ENCODE peak calls at places on chromosomes 6 and 20, in four cellular contexts. Q, X, V and G are unnamed samples.
A peak's percentile ranks its signal among the peaks of the same experiment; 100 is the strongest.

GRCh38 chr20:48760403-48760889 is 67.4 kb downstream of the PREX1 start:
- DNase-seq in Q (no peak), X (no peak), V (no peak), G (no peak)

GRCh38 chr20:45080867-45081616 is 19.9 kb downstream of the KCNS1 start:
- DNase-seq in V (peak; percentile 63), X (no peak), Q (no peak), G (peak; percentile 13)

GRCh38 chr6:139588734-139589418 is 214.4 kb upstream of the CITED2 start:
- DNase-seq in Q (no peak), V (peak; percentile 82), X (no peak), G (no peak)

GRCh38 chr20:36407196-36407733 is 101.1 kb downstream of the DLGAP4 start:
- DNase-seq in V (no peak), X (no peak), Q (no peak), G (no peak)

GRCh38 chr6:164107297-164107995 is 692.9 kb downstream of the QKI start:
- DNase-seq in V (no peak), Q (no peak), X (no peak), G (no peak)

GRCh38 chr6:89313006-89313405 is 2.1 kb downstream of the GABRR2 start:
- DNase-seq in V (no peak), Q (no peak), X (no peak), G (no peak)

GRCh38 chr6:73451166-73452106 is 661 bp downstream of the CGAS start:
- DNase-seq in X (no peak), V (no peak), Q (peak; percentile 59), G (no peak)

GRCh38 chr6:17714879-17715860 is 8.4 kb upstream of the NUP153 start:
- DNase-seq in X (no peak), V (no peak), Q (no peak), G (peak; percentile 92)

GRCh38 chr20:39390186-39390585 is 428.0 kb downstream of the DHX35 start:
- DNase-seq in V (no peak), Q (no peak), X (no peak), G (no peak)

GRCh38 chr6:127879685-127880084 is 21.2 kb downstream of the THEMIS start:
- DNase-seq in X (no peak), Q (peak; percentile 81), V (no peak), G (no peak)

GRCh38 chr20:37538003-37538402 is 10.3 kb upstream of the BLCAP start:
- DNase-seq in Q (no peak), V (peak; percentile 48), X (no peak), G (no peak)

GRCh38 chr20:18465536-18466200 is 1.2 kb downstream of the DZANK1 start:
- DNase-seq in X (peak; percentile 4), Q (no peak), V (no peak), G (no peak)

GRCh38 chr6:15522427-15522826 is 140.4 kb downstream of the DTNBP1 start:
- DNase-seq in X (no peak), V (no peak), Q (no peak), G (no peak)

GRCh38 chr20:35468671-35469334 is 13.4 kb downstream of the CEP250 start:
- DNase-seq in V (peak; percentile 87), Q (no peak), X (no peak), G (no peak)

GRCh38 chr6:5084787-5085637 is at the start of gene PPP1R3G:
- DNase-seq in V (no peak), X (no peak), Q (peak; percentile 44), G (peak; percentile 27)

GRCh38 chr6:90915224-90915915 is 328.5 kb upstream of the MAP3K7 start:
- DNase-seq in V (no peak), Q (no peak), X (no peak), G (no peak)

GRCh38 chr6:71204741-71205140 is 83.9 kb upstream of the OGFRL1 start:
- DNase-seq in Q (no peak), V (no peak), X (no peak), G (no peak)

GRCh38 chr6:815348-815738 is 122.4 kb upstream of the EXOC2 start:
- DNase-seq in X (no peak), Q (peak; percentile 31), V (peak; percentile 19), G (peak; percentile 34)

GRCh38 chr6:155709262-155709661 is 253.6 kb upstream of the NOX3 start:
- DNase-seq in V (no peak), Q (no peak), X (no peak), G (peak; percentile 53)

GRCh38 chr6:34189806-34190503 is 44.1 kb upstream of the GRM4 start:
- DNase-seq in X (no peak), Q (no peak), V (peak; percentile 41), G (peak; percentile 70)

GRCh38 chr20:2745060-2745910 is 52.7 kb downstream of the EBF4 start:
- DNase-seq in Q (no peak), X (no peak), V (no peak), G (no peak)

GRCh38 chr6:157549468-157549745 is 168.4 kb downstream of the ZDHHC14 start:
- DNase-seq in Q (no peak), V (no peak), X (no peak), G (no peak)

GRCh38 chr6:10048370-10049297 is 366.2 kb downstream of the TFAP2A start:
- DNase-seq in X (no peak), Q (no peak), V (no peak), G (no peak)

GRCh38 chr20:1298166-1298565 is 30.8 kb downstream of the SDCBP2 start:
- DNase-seq in Q (no peak), X (no peak), V (no peak), G (no peak)

GRCh38 chr6:124661231-124661630 is 301.0 kb upstream of the RNF217 start:
- DNase-seq in Q (no peak), V (no peak), X (no peak), G (no peak)

GRCh38 chr6:140032177-140032576 is 657.7 kb upstream of the CITED2 start:
- DNase-seq in X (no peak), Q (no peak), V (no peak), G (no peak)

GRCh38 chr6:41707565-41708200 is 27.7 kb downstream of the TFEB start:
- DNase-seq in V (no peak), X (no peak), Q (no peak), G (no peak)

GRCh38 chr6:149642829-149643580 is 5.5 kb downstream of the KATNA1 start:
- DNase-seq in V (no peak), X (no peak), Q (no peak), G (no peak)

GRCh38 chr6:63764318-63764916 is 128.8 kb downstream of the PHF3 start:
- DNase-seq in X (peak; percentile 5), Q (no peak), V (peak; percentile 65), G (no peak)

GRCh38 chr6:13725570-13725969 is 13.9 kb upstream of the RANBP9 start:
- DNase-seq in X (no peak), V (no peak), Q (no peak), G (no peak)

GRCh38 chr20:48738399-48739304 is 89.1 kb downstream of the PREX1 start:
- DNase-seq in X (peak; percentile 92), Q (no peak), V (peak; percentile 69), G (no peak)

GRCh38 chr6:71457883-71458282 is 169.3 kb downstream of the OGFRL1 start:
- DNase-seq in X (no peak), Q (no peak), V (no peak), G (no peak)

GRCh38 chr6:35449287-35449881 is 2.8 kb upstream of the FANCE start:
- DNase-seq in V (peak; percentile 80), Q (no peak), X (no peak), G (peak; percentile 81)

DNA sequence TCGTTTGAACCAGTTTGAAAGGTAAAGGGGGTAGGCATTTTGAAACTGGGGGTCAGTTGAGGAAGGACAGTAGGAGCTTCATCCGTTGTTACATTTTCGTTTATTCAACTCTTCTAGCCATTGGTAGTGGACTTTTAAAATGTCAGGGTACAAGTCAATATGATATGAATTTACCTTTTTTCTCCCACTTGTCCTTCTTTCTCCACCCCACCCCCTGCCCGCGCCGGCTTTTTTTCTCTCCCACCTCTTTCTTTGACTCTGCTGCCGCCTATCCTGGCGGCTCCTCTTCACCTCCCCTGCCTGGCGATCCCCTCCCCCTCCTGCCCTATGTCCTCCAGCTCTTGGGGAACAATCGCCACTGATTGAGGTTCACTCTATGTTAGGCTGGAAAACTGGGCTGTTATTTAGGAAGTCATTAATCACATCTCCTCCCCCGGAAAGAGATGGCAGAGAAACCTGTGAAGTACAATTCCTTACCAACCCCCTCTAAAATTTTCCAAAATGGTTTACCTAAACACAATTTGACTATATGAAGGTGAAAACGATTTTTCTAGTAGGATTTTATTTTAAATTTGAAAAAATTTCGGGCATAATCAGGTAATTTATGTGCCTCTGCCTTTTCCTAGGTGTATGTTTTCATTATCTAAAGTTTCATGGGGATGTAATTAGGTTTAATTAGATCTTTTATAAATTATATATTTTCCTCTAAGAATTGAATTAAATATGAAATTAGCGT is 812 bp upstream of the LIN28B start:
- DNase-seq in X (no peak), Q (peak; percentile 81), V (peak; percentile 78), G (peak; percentile 94)
- TF ChIP-seq ETV6 in X (no peak), Q (peak; percentile 37), V (no peak), G (no peak)

GRCh38 chr20:5626603-5627002 is 123.6 kb upstream of the SHLD1 start:
- DNase-seq in X (no peak), Q (no peak), V (no peak), G (no peak)

DNA sequence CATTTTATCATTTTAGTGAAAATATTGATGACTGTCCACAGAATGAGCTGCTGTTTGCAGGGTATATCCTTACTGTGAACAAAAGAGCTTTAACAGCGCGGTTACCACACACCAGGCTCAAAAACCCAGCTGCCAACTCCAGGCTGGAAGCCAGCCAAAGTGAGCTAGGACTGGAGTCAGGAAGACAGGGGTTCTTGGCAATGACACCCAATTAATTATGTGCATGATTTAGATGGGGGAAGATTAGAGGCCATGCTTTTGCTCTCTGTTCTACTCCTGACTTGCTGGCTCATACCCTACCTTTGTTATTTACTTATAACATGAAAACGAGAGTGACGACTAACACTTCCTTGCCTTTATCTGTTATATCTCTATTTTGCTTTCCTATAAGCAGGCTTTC is 128.9 kb upstream of the SHLD1 start:
- DNase-seq in V (no peak), X (no peak), Q (no peak), G (no peak)
- TF ChIP-seq ETV6 in V (no peak), X (no peak), Q (no peak), G (no peak)

GRCh38 chr6:30543824-30544223 is 12.5 kb downstream of the GNL1 start:
- DNase-seq in Q (no peak), X (no peak), V (no peak), G (no peak)

GRCh38 chr6:30542915-30543314 is 13.4 kb downstream of the GNL1 start:
- DNase-seq in V (no peak), X (no peak), Q (no peak), G (no peak)

GRCh38 chr6:30547454-30547853 is 8.8 kb downstream of the GNL1 start:
- DNase-seq in V (no peak), Q (no peak), X (no peak), G (no peak)

GRCh38 chr6:30542404-30542725 is 13.9 kb downstream of the GNL1 start:
- DNase-seq in Q (no peak), V (no peak), X (no peak), G (no peak)

DNA sequence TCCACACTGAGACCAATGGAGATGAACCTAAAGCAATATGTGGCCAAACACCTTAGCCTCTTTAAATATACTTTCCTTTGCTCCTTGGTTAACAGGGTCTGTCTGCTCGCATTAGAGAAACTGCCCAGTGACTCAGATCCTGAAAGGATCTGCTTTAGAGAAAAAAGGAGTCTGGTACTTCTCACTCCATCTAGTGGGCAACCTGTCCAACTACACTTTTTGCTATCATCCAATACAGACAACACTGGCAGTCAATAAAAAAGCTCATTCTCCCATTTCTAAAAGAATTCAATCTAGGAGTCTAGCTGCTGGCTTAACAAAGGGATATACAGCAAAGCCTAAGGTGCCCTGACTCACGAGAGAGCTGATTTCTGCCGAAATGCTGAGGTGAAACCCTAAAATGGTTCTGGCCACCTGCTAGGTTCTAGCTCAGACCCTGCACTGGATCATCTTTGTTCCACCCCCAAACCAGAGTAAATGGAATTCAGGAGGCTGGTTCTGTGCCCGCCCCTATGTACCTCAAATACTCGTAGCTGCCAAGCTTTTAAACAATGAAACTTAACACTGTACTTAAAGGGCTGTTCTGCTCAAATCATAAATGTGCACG is 11.5 kb downstream of the GNL1 start:
- DNase-seq in X (no peak), Q (no peak), V (peak; percentile 55), G (peak; percentile 59)
- TF ChIP-seq ETV6 in X (no peak), Q (no peak), V (no peak), G (no peak)

GRCh38 chr20:59095140-59095539 is 52.6 kb upstream of the PRELID3B start:
- DNase-seq in V (no peak), X (no peak), Q (no peak), G (no peak)
- TF ChIP-seq ETV6 in V (no peak), X (no peak), Q (no peak), G (no peak)